ENCODE peak calls at places on chromosomes 1 and 21, in six cellular contexts. A is T-helper 2 cell, Z is IMR-90, C is nucleus accumbens, G is EL, Y is tibial nerve. F is an unnamed sample.

GRCh38 chr1:37987679-37988078 is 2.1 kb downstream of the SF3A3 start:
- DNase-seq in A (no peak), Z (no peak), C (no peak), G (no peak), Y (no peak), F (no peak)

GRCh38 chr21:38434913-38435533 is 63.3 kb downstream of the ERG start:
- DNase-seq in A (no peak), Z (peak), C (no peak), G (peak), Y (no peak), F (no peak)

GRCh38 chr1:36653850-36654249 is 171.1 kb upstream of the CSF3R start:
- DNase-seq in A (no peak), Z (peak), C (peak), G (no peak), Y (peak), F (peak)

GRCh38 chr1:71561729-71562128 is 480.9 kb upstream of the ZRANB2 start:
- DNase-seq in A (no peak), Z (peak), C (no peak), G (peak), Y (no peak), F (no peak)

GRCh38 chr1:38029081-38029681 is 16.6 kb downstream of the UTP11 start:
- DNase-seq in A (no peak), Z (no peak), C (no peak), G (no peak), Y (no peak), F (no peak)

GRCh38 chr1:226029093-226029496 is 30.0 kb upstream of the SDE2 start:
- DNase-seq in A (no peak), Z (no peak), C (no peak), G (no peak), Y (peak), F (peak)

GRCh38 chr1:92877792-92878191 is 46.0 kb downstream of the RPL5 start:
- DNase-seq in A (no peak), Z (peak), C (no peak), G (no peak), Y (no peak), F (no peak)

GRCh38 chr1:162023547-162024501 is at the start of gene OLFML2B:
- DNase-seq in A (peak), Z (peak), C (peak), G (peak), Y (peak), F (peak)